ENCODE peak calls at places on chromosomes 2 and 18, in five cellular contexts. G is AG04450; Q is activated T-helper 1 cell treated with anti-CD3 and anti-CD28 coated beads, Interleukin-2, amount 50 U/mL, for 16 hours; D is GM23338; U is vagina. B is an unnamed sample.

GRCh38 chr18:8045890-8046289 is 478.8 kb downstream of the PTPRM start:
- DNase-seq in G (no peak), Q (peak), D (no peak), U (no peak), B (no peak)

GRCh38 chr2:11042841-11043240 is 112.4 kb upstream of the SLC66A3 start:
- DNase-seq in G (no peak), Q (no peak), D (no peak), U (peak), B (no peak)

GRCh38 chr2:30714811-30715709 is 92.2 kb downstream of the CAPN13 start:
- DNase-seq in G (no peak), Q (no peak), D (peak), U (peak), B (no peak)

GRCh38 chr2:233061007-233061590 is 957 bp downstream of the INPP5D start:
- DNase-seq in G (no peak), Q (no peak), D (no peak), U (no peak), B (no peak)

GRCh38 chr18:46385124-46385523 is 271.9 kb downstream of the LOXHD1 start:
- DNase-seq in G (no peak), Q (no peak), D (no peak), U (no peak), B (no peak)

GRCh38 chr2:129334696-129335095 is 644.8 kb upstream of the RAB6C start:
- DNase-seq in G (no peak), Q (no peak), D (no peak), U (no peak), B (no peak)

GRCh38 chr2:151278487-151278886 is 11.0 kb downstream of the NMI start:
- DNase-seq in G (no peak), Q (no peak), D (no peak), U (no peak), B (no peak)

GRCh38 chr2:240628507-240629418 is 3.5 kb downstream of the GPR35 start:
- DNase-seq in G (no peak), Q (no peak), D (no peak), U (no peak), B (no peak)

GRCh38 chr2:10079931-10080535 is at the start of gene CYS1:
- DNase-seq in G (no peak), Q (no peak), D (peak), U (no peak), B (no peak)

GRCh38 chr2:215970425-215970824 is 42.9 kb downstream of the MREG start:
- DNase-seq in G (no peak), Q (no peak), D (no peak), U (no peak), B (no peak)

GRCh38 chr18:3747176-3747973 is 297.4 kb downstream of the TGIF1 start:
- DNase-seq in G (peak), Q (no peak), D (no peak), U (no peak), B (no peak)

GRCh38 chr2:120749506-120750431 is 14.1 kb downstream of the GLI2 start:
- DNase-seq in G (no peak), Q (no peak), D (no peak), U (peak), B (no peak)